ENCODE peak calls at places on chromosome 6, in five cellular contexts. One of them, this sample, is unnamed.

GRCh38 chr6:93417421-93417996 is 1.9 kb downstream of the EPHA7 start:
- DNase-seq in cardiac fibroblast: peak
- DNase-seq in endothelial cell of umbilical vein: peak
- DNase-seq in effector memory CD4-positive, alpha-beta T cell: no peak
- DNase-seq in fibroblast of mammary gland: no peak
- DNase-seq in this sample: peak

GRCh38 chr6:30839666-30840065 is 44.7 kb upstream of the DDR1 start:
- DNase-seq in cardiac fibroblast: no peak
- DNase-seq in endothelial cell of umbilical vein: no peak
- DNase-seq in effector memory CD4-positive, alpha-beta T cell: no peak
- DNase-seq in fibroblast of mammary gland: no peak
- DNase-seq in this sample: peak

GRCh38 chr6:79149884-79150283 is 71.8 kb upstream of the PHIP start:
- DNase-seq in cardiac fibroblast: no peak
- DNase-seq in endothelial cell of umbilical vein: no peak
- DNase-seq in effector memory CD4-positive, alpha-beta T cell: no peak
- DNase-seq in fibroblast of mammary gland: no peak
- DNase-seq in this sample: no peak

GRCh38 chr6:155314773-155315515 is 660 bp upstream of the TFB1M start:
- DNase-seq in cardiac fibroblast: peak
- DNase-seq in endothelial cell of umbilical vein: peak
- DNase-seq in effector memory CD4-positive, alpha-beta T cell: no peak
- DNase-seq in fibroblast of mammary gland: peak
- DNase-seq in this sample: peak

GRCh38 chr6:149438855-149439254 is 38.8 kb downstream of the SUMO4 start:
- DNase-seq in cardiac fibroblast: no peak
- DNase-seq in endothelial cell of umbilical vein: no peak
- DNase-seq in effector memory CD4-positive, alpha-beta T cell: no peak
- DNase-seq in fibroblast of mammary gland: no peak
- DNase-seq in this sample: no peak

GRCh38 chr6:16286151-16286522 is 47.8 kb downstream of the GMPR start:
- DNase-seq in cardiac fibroblast: peak
- DNase-seq in endothelial cell of umbilical vein: peak
- DNase-seq in effector memory CD4-positive, alpha-beta T cell: no peak
- DNase-seq in fibroblast of mammary gland: peak
- DNase-seq in this sample: no peak

GRCh38 chr6:22251331-22251730 is 45.5 kb downstream of the PRL start:
- DNase-seq in cardiac fibroblast: peak
- DNase-seq in endothelial cell of umbilical vein: peak
- DNase-seq in effector memory CD4-positive, alpha-beta T cell: no peak
- DNase-seq in fibroblast of mammary gland: peak
- DNase-seq in this sample: no peak

GRCh38 chr6:3630258-3630828 is 121.2 kb downstream of the PXDC1 start:
- DNase-seq in cardiac fibroblast: no peak
- DNase-seq in endothelial cell of umbilical vein: no peak
- DNase-seq in effector memory CD4-positive, alpha-beta T cell: no peak
- DNase-seq in fibroblast of mammary gland: no peak
- DNase-seq in this sample: no peak

GRCh38 chr6:34280216-34280615 is 31.4 kb upstream of the SMIM29 start:
- DNase-seq in cardiac fibroblast: no peak
- DNase-seq in endothelial cell of umbilical vein: no peak
- DNase-seq in effector memory CD4-positive, alpha-beta T cell: no peak
- DNase-seq in fibroblast of mammary gland: no peak
- DNase-seq in this sample: no peak

GRCh38 chr6:29908341-29908662 is 34.0 kb upstream of the HLA-A start:
- DNase-seq in cardiac fibroblast: no peak
- DNase-seq in endothelial cell of umbilical vein: no peak
- DNase-seq in effector memory CD4-positive, alpha-beta T cell: no peak
- DNase-seq in fibroblast of mammary gland: no peak
- DNase-seq in this sample: no peak

GRCh38 chr6:139429559-139430150 is 55.2 kb upstream of the CITED2 start:
- DNase-seq in cardiac fibroblast: no peak
- DNase-seq in endothelial cell of umbilical vein: no peak
- DNase-seq in effector memory CD4-positive, alpha-beta T cell: no peak
- DNase-seq in fibroblast of mammary gland: no peak
- DNase-seq in this sample: no peak

GRCh38 chr6:158850807-158851115 is 31.6 kb upstream of the EZR start:
- DNase-seq in cardiac fibroblast: peak
- DNase-seq in endothelial cell of umbilical vein: no peak
- DNase-seq in effector memory CD4-positive, alpha-beta T cell: no peak
- DNase-seq in fibroblast of mammary gland: peak
- DNase-seq in this sample: no peak

GRCh38 chr6:158853072-158853871 is 34.1 kb upstream of the EZR start:
- DNase-seq in cardiac fibroblast: peak
- DNase-seq in endothelial cell of umbilical vein: peak
- DNase-seq in effector memory CD4-positive, alpha-beta T cell: peak
- DNase-seq in fibroblast of mammary gland: peak
- DNase-seq in this sample: peak

GRCh38 chr6:158853872-158854213 is 34.7 kb upstream of the EZR start:
- DNase-seq in cardiac fibroblast: no peak
- DNase-seq in endothelial cell of umbilical vein: no peak
- DNase-seq in effector memory CD4-positive, alpha-beta T cell: no peak
- DNase-seq in fibroblast of mammary gland: no peak
- DNase-seq in this sample: no peak

GRCh38 chr6:158854214-158855101 is 35.3 kb upstream of the EZR start:
- DNase-seq in cardiac fibroblast: peak
- DNase-seq in endothelial cell of umbilical vein: peak
- DNase-seq in effector memory CD4-positive, alpha-beta T cell: peak
- DNase-seq in fibroblast of mammary gland: no peak
- DNase-seq in this sample: no peak

DNA sequence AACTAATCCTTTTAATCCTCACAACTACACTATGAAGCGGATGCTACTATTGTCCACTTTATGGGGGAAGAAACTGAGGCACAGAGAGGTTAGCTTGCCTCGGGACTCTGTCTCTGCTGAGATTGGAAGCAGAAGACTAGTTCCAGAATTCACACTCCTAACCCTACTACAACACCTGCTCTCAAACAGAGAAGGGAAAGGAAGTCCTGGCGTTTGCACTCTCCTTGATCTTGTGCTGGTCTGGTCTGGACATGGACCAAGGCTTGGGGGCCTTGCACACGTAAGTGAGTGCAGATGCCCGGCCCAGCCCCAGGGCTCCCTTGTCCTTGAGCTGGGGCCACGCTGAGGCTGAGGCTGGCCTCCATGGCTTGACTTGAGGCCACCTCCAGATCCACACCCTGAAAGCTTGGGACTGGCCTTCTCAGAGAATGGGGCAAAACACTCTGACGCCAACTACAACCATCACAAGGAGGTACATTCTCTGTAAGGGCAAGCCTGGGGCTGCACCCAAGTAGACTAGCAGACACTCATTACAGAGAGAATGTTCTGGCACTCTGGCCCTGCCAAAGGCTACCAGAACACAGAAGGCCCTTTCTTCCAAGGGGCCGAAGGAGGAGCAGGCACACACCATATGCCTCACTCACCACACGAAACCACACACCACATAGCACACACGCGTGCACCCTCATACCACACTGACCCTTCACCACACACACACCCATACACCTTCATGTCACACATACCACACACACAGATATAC is 33.3 kb upstream of the EZR start:
- DNase-seq in cardiac fibroblast: no peak
- DNase-seq in endothelial cell of umbilical vein: no peak
- DNase-seq in effector memory CD4-positive, alpha-beta T cell: no peak
- DNase-seq in fibroblast of mammary gland: no peak
- DNase-seq in this sample: no peak
- H3K4me3 ChIP-seq in cardiac fibroblast: no peak
- H3K4me3 ChIP-seq in endothelial cell of umbilical vein: no peak
- H3K4me3 ChIP-seq in effector memory CD4-positive, alpha-beta T cell: peak
- H3K4me3 ChIP-seq in fibroblast of mammary gland: no peak
- H3K4me3 ChIP-seq in this sample: no peak

DNA sequence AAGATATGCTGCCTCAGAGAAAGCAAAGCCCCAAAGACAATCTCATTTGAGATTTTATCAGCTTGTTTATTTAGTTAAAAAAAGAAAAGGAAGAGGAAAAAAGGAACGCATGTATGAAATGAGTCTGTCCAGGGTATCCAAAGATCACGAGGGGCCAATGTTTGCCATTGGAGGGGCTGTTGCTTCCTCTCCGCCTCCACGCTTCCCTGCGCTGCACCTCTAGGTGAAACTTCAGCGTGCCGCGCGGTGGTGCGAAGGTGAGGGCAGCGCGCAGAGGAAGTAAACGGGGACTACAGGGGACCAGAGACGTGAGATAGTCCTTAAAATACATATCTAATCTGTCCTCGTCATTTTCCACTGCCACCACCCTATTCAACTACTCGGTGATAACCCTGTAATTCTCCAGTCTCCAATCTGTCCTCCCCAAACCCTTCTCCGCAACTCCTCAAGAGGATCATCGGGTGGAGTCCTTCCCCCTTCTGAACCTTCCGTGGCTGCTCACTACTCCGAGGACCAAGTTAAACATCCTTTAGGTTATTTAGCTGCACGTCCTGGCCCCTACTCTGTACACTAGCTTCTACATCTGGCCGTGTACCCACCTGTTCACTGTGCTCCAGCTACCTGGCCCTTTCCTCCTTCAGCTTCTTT is 1.1 kb upstream of the DCBLD1 start:
- DNase-seq in cardiac fibroblast: no peak
- DNase-seq in endothelial cell of umbilical vein: no peak
- DNase-seq in effector memory CD4-positive, alpha-beta T cell: no peak
- DNase-seq in fibroblast of mammary gland: no peak
- DNase-seq in this sample: peak
- H3K4me3 ChIP-seq in cardiac fibroblast: no peak
- H3K4me3 ChIP-seq in endothelial cell of umbilical vein: no peak
- H3K4me3 ChIP-seq in effector memory CD4-positive, alpha-beta T cell: peak
- H3K4me3 ChIP-seq in fibroblast of mammary gland: no peak
- H3K4me3 ChIP-seq in this sample: no peak

GRCh38 chr6:135739288-135739687 is 112.2 kb upstream of the PDE7B start:
- DNase-seq in cardiac fibroblast: peak
- DNase-seq in endothelial cell of umbilical vein: no peak
- DNase-seq in effector memory CD4-positive, alpha-beta T cell: no peak
- DNase-seq in fibroblast of mammary gland: peak
- DNase-seq in this sample: no peak
- H3K4me3 ChIP-seq in cardiac fibroblast: peak
- H3K4me3 ChIP-seq in endothelial cell of umbilical vein: no peak
- H3K4me3 ChIP-seq in effector memory CD4-positive, alpha-beta T cell: no peak
- H3K4me3 ChIP-seq in fibroblast of mammary gland: no peak
- H3K4me3 ChIP-seq in this sample: no peak

GRCh38 chr6:75609639-75610590 is 8.2 kb downstream of the SENP6 start:
- DNase-seq in cardiac fibroblast: peak
- DNase-seq in endothelial cell of umbilical vein: peak
- DNase-seq in effector memory CD4-positive, alpha-beta T cell: no peak
- DNase-seq in fibroblast of mammary gland: peak
- DNase-seq in this sample: no peak
- H3K4me3 ChIP-seq in cardiac fibroblast: no peak
- H3K4me3 ChIP-seq in endothelial cell of umbilical vein: no peak
- H3K4me3 ChIP-seq in effector memory CD4-positive, alpha-beta T cell: no peak
- H3K4me3 ChIP-seq in fibroblast of mammary gland: no peak
- H3K4me3 ChIP-seq in this sample: no peak

DNA sequence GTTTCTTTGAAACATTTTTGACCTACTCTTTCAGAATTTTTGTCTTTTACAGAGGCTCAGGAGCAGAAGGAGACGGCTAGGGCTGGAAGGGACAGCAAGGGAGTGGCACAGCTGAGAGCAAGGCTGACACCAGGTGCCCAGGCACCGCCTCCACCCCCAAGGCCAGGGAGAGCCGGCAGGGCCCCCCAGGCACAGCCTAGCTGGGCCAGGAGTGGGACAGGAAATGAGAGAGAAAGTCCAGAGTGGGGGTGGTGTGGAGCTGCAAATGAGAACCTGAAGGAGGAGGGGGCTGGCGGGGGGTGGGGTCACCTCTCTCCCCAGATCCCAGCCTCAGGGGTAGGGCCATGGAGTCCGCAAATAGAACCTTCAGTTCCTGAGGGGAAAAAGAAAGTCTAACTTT is 236.7 kb downstream of the CDC5L start:
- DNase-seq in cardiac fibroblast: no peak
- DNase-seq in endothelial cell of umbilical vein: no peak
- DNase-seq in effector memory CD4-positive, alpha-beta T cell: no peak
- DNase-seq in fibroblast of mammary gland: no peak
- DNase-seq in this sample: no peak
- H3K4me3 ChIP-seq in cardiac fibroblast: no peak
- H3K4me3 ChIP-seq in endothelial cell of umbilical vein: no peak
- H3K4me3 ChIP-seq in effector memory CD4-positive, alpha-beta T cell: no peak
- H3K4me3 ChIP-seq in fibroblast of mammary gland: no peak
- H3K4me3 ChIP-seq in this sample: no peak

This sample was measured in mucosa of descending colon.